ENCODE peak calls at places on chromosomes 11 and 22, in nine cellular contexts. One of them, this sample, is unnamed.

GRCh38 chr22:49255741-49256318 is 571.8 kb downstream of the BRD1 start:
- DNase-seq in psoas muscle: no peak
- DNase-seq in DND-41: no peak
- DNase-seq in heart left ventricle: no peak
- DNase-seq in CD8-positive, alpha-beta T cell: no peak
- DNase-seq in heart right ventricle: no peak
- DNase-seq in dorsolateral prefrontal cortex: peak
- DNase-seq in thoracic aorta: no peak
- DNase-seq in left lung: no peak
- DNase-seq in this sample: no peak

GRCh38 chr11:111694851-111695250 is 71.3 kb downstream of the PPP2R1B start:
- DNase-seq in psoas muscle: peak
- DNase-seq in DND-41: no peak
- DNase-seq in heart left ventricle: no peak
- DNase-seq in CD8-positive, alpha-beta T cell: no peak
- DNase-seq in heart right ventricle: no peak
- DNase-seq in dorsolateral prefrontal cortex: no peak
- DNase-seq in thoracic aorta: no peak
- DNase-seq in left lung: no peak
- DNase-seq in this sample: no peak

GRCh38 chr11:119478711-119479285 is 55.8 kb upstream of the THY1 start:
- DNase-seq in psoas muscle: no peak
- DNase-seq in DND-41: no peak
- DNase-seq in heart left ventricle: no peak
- DNase-seq in CD8-positive, alpha-beta T cell: no peak
- DNase-seq in heart right ventricle: no peak
- DNase-seq in dorsolateral prefrontal cortex: peak
- DNase-seq in thoracic aorta: no peak
- DNase-seq in left lung: peak
- DNase-seq in this sample: peak

GRCh38 chr11:14075118-14075601 is 112.6 kb downstream of the SPON1 start:
- DNase-seq in psoas muscle: no peak
- DNase-seq in DND-41: no peak
- DNase-seq in heart left ventricle: no peak
- DNase-seq in CD8-positive, alpha-beta T cell: peak
- DNase-seq in heart right ventricle: no peak
- DNase-seq in dorsolateral prefrontal cortex: no peak
- DNase-seq in thoracic aorta: no peak
- DNase-seq in left lung: no peak
- DNase-seq in this sample: no peak

GRCh38 chr11:121892131-121892681 is 223.8 kb downstream of the BLID start:
- DNase-seq in psoas muscle: peak
- DNase-seq in DND-41: no peak
- DNase-seq in heart left ventricle: peak
- DNase-seq in CD8-positive, alpha-beta T cell: no peak
- DNase-seq in heart right ventricle: no peak
- DNase-seq in dorsolateral prefrontal cortex: no peak
- DNase-seq in thoracic aorta: no peak
- DNase-seq in left lung: no peak
- DNase-seq in this sample: no peak

GRCh38 chr11:11141019-11141418 is 212.0 kb downstream of the CSNK2A3 start:
- DNase-seq in psoas muscle: no peak
- DNase-seq in DND-41: no peak
- DNase-seq in heart left ventricle: no peak
- DNase-seq in CD8-positive, alpha-beta T cell: no peak
- DNase-seq in heart right ventricle: no peak
- DNase-seq in dorsolateral prefrontal cortex: no peak
- DNase-seq in thoracic aorta: no peak
- DNase-seq in left lung: no peak
- DNase-seq in this sample: no peak

GRCh38 chr11:121473064-121473777 is 20.5 kb upstream of the SORL1-AS1 start:
- DNase-seq in psoas muscle: no peak
- DNase-seq in DND-41: no peak
- DNase-seq in heart left ventricle: no peak
- DNase-seq in CD8-positive, alpha-beta T cell: no peak
- DNase-seq in heart right ventricle: no peak
- DNase-seq in dorsolateral prefrontal cortex: peak
- DNase-seq in thoracic aorta: no peak
- DNase-seq in left lung: no peak
- DNase-seq in this sample: no peak

GRCh38 chr11:10317281-10317755 is 12.4 kb downstream of the ADM start:
- DNase-seq in psoas muscle: no peak
- DNase-seq in DND-41: no peak
- DNase-seq in heart left ventricle: no peak
- DNase-seq in CD8-positive, alpha-beta T cell: no peak
- DNase-seq in heart right ventricle: no peak
- DNase-seq in dorsolateral prefrontal cortex: no peak
- DNase-seq in thoracic aorta: no peak
- DNase-seq in left lung: no peak
- DNase-seq in this sample: no peak

GRCh38 chr11:76770642-76771445 is 12.3 kb upstream of the TSKU start:
- DNase-seq in psoas muscle: peak
- DNase-seq in DND-41: no peak
- DNase-seq in heart left ventricle: no peak
- DNase-seq in CD8-positive, alpha-beta T cell: no peak
- DNase-seq in heart right ventricle: no peak
- DNase-seq in dorsolateral prefrontal cortex: no peak
- DNase-seq in thoracic aorta: no peak
- DNase-seq in left lung: no peak
- DNase-seq in this sample: peak
- H3K27ac ChIP-seq in psoas muscle: peak
- H3K27ac ChIP-seq in DND-41: no peak
- H3K27ac ChIP-seq in heart left ventricle: peak
- H3K27ac ChIP-seq in CD8-positive, alpha-beta T cell: no peak
- H3K27ac ChIP-seq in heart right ventricle: peak
- H3K27ac ChIP-seq in dorsolateral prefrontal cortex: no peak
- H3K27ac ChIP-seq in thoracic aorta: peak
- H3K27ac ChIP-seq in left lung: peak
- H3K27ac ChIP-seq in this sample: peak

GRCh38 chr22:45889093-45889538 is 87.8 kb downstream of the WNT7B start:
- DNase-seq in psoas muscle: peak
- DNase-seq in DND-41: no peak
- DNase-seq in heart left ventricle: no peak
- DNase-seq in CD8-positive, alpha-beta T cell: no peak
- DNase-seq in heart right ventricle: no peak
- DNase-seq in dorsolateral prefrontal cortex: peak
- DNase-seq in thoracic aorta: no peak
- DNase-seq in left lung: no peak
- DNase-seq in this sample: no peak
- TF ChIP-seq CTCF in psoas muscle: no peak
- TF ChIP-seq CTCF in DND-41: no peak
- TF ChIP-seq CTCF in heart left ventricle: no peak
- TF ChIP-seq CTCF in CD8-positive, alpha-beta T cell: no peak
- TF ChIP-seq CTCF in heart right ventricle: no peak
- TF ChIP-seq CTCF in dorsolateral prefrontal cortex: no peak
- TF ChIP-seq CTCF in thoracic aorta: no peak
- TF ChIP-seq CTCF in left lung: no peak
- TF ChIP-seq CTCF in this sample: no peak

DNA sequence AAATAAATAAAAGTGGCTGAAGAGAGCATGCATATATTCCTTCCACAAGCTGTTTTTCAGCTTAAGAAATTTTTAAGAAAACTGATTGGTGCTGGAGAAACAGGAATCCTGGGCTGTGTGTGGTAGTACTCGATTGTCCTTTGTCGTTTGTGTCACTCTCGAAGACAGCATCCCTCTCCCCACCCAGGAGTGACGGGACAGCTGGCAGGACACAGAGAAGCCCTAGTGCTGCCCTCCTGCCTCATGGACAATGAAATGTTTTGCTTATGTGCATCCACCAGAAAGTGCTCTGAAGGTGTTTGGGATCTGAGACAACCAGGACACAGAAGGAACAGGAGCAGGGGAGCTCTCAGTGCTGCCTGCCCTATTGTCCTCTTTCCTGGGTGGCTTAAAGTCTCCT is 12.8 kb downstream of the PLAAT4 start:
- DNase-seq in psoas muscle: no peak
- DNase-seq in DND-41: no peak
- DNase-seq in heart left ventricle: no peak
- DNase-seq in CD8-positive, alpha-beta T cell: no peak
- DNase-seq in heart right ventricle: no peak
- DNase-seq in dorsolateral prefrontal cortex: peak
- DNase-seq in thoracic aorta: no peak
- DNase-seq in left lung: no peak
- DNase-seq in this sample: no peak
- H3K27ac ChIP-seq in psoas muscle: no peak
- H3K27ac ChIP-seq in DND-41: no peak
- H3K27ac ChIP-seq in heart left ventricle: no peak
- H3K27ac ChIP-seq in CD8-positive, alpha-beta T cell: no peak
- H3K27ac ChIP-seq in heart right ventricle: no peak
- H3K27ac ChIP-seq in dorsolateral prefrontal cortex: no peak
- H3K27ac ChIP-seq in thoracic aorta: no peak
- H3K27ac ChIP-seq in left lung: no peak
- H3K27ac ChIP-seq in this sample: no peak

DNA sequence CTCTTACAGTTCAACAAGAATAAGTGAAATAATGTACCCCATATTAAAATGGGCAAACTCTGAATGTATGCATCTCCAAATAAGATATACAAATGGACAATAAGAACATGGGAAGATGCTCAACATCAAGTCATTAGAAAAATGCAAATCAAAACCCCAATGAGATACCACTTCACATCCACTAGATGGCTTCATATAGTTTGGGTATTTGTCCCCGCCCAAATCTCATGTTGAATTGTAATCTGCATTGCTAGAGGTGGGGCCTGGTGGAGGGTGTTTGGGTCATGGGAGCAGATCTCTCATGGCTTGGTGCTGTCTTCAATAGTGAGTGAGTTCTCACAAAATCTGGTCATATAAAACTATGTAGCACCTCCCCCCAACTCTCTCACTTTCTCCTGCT is 5.7 kb downstream of the MPZL2 start:
- DNase-seq in psoas muscle: no peak
- DNase-seq in DND-41: peak
- DNase-seq in heart left ventricle: no peak
- DNase-seq in CD8-positive, alpha-beta T cell: no peak
- DNase-seq in heart right ventricle: no peak
- DNase-seq in dorsolateral prefrontal cortex: no peak
- DNase-seq in thoracic aorta: no peak
- DNase-seq in left lung: no peak
- DNase-seq in this sample: no peak
- TF ChIP-seq CTCF in psoas muscle: no peak
- TF ChIP-seq CTCF in DND-41: peak
- TF ChIP-seq CTCF in heart left ventricle: no peak
- TF ChIP-seq CTCF in CD8-positive, alpha-beta T cell: no peak
- TF ChIP-seq CTCF in heart right ventricle: no peak
- TF ChIP-seq CTCF in dorsolateral prefrontal cortex: no peak
- TF ChIP-seq CTCF in thoracic aorta: no peak
- TF ChIP-seq CTCF in left lung: no peak
- TF ChIP-seq CTCF in this sample: peak

DNA sequence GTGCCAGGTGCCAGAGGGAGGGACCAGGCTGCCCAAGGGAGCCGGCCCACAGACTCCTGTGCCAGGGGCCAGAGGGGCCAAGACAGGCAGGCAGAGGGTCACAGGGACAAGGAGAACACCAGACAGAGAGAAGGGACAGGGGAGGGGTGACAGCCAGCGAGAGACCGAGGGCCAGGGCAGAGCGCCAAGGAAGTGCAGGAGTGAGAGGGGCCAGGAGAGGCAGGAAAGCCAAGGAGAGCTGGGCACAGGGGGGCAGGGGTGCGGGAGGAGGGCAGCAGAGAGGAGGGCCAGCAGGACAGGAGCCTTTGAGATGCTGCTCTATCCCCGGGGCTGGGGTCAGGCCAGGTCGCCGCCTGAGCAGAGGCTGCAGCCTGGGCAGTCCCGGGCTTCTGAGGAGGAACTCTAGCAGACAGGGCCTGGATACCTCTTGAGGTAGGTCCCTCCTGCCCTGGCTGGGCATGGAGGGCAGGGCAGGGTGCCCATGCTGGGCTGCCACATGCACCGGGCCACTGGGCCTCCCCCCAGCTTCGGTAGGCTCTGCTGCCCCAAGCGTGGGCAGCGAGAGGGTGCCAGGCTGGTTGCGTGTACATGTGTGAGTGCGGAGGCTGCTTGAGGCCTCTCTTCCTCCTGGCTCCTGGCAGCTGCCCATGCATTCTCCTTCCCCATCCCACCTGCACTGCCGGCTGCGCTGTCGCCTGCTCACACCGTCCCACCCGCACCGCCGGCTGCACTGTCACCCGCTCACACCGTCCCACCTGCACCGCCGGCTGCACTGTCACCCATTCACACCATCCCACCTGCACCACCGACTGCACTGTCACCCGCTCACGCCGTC is 12.2 kb downstream of the LSP1 start:
- DNase-seq in psoas muscle: peak
- DNase-seq in DND-41: no peak
- DNase-seq in heart left ventricle: no peak
- DNase-seq in CD8-positive, alpha-beta T cell: no peak
- DNase-seq in heart right ventricle: no peak
- DNase-seq in dorsolateral prefrontal cortex: peak
- DNase-seq in thoracic aorta: no peak
- DNase-seq in left lung: no peak
- DNase-seq in this sample: peak
- H3K27ac ChIP-seq in psoas muscle: peak
- H3K27ac ChIP-seq in DND-41: no peak
- H3K27ac ChIP-seq in heart left ventricle: peak
- H3K27ac ChIP-seq in CD8-positive, alpha-beta T cell: no peak
- H3K27ac ChIP-seq in heart right ventricle: peak
- H3K27ac ChIP-seq in dorsolateral prefrontal cortex: no peak
- H3K27ac ChIP-seq in thoracic aorta: peak
- H3K27ac ChIP-seq in left lung: no peak
- H3K27ac ChIP-seq in this sample: no peak